ENCODE peak calls at places on chromosomes 7 and 10, in seven cellular contexts. I is OCI-LY7, E is adrenal gland, H is psoas muscle, K is Right ventricle myocardium superior, J is IMR-90, Z is H4. D is an unnamed sample.

GRCh38 chr7:69208848-69209247 is 389.4 kb upstream of the AUTS2 start:
- DNase-seq in J (no peak), I (peak), Z (no peak), H (no peak), E (no peak), K (no peak), D (no peak)

GRCh38 chr10:71737356-71738172 is 18.0 kb upstream of the C10orf105 start:
- DNase-seq in E (no peak), K (no peak), I (no peak), Z (no peak), H (no peak), J (no peak), D (no peak)

GRCh38 chr7:157488966-157489365 is 152.2 kb downstream of the DNAJB6 start:
- DNase-seq in K (no peak), I (no peak), J (no peak), H (no peak), E (no peak), Z (no peak), D (no peak)

GRCh38 chr10:124220971-124221355 is 127.6 kb upstream of the CHST15 start:
- DNase-seq in E (no peak), Z (no peak), K (no peak), H (peak), J (no peak), I (no peak), D (no peak)

GRCh38 chr10:49168821-49169495 is 19.2 kb downstream of the TMEM273 start:
- DNase-seq in I (no peak), Z (no peak), J (peak), K (no peak), E (no peak), H (no peak), D (no peak)

GRCh38 chr7:92843034-92843760 is 6.8 kb upstream of the CDK6 start:
- DNase-seq in Z (no peak), E (no peak), J (peak), H (no peak), K (no peak), I (no peak), D (no peak)

GRCh38 chr7:91164948-91165845 is 99.0 kb upstream of the FZD1 start:
- DNase-seq in Z (no peak), J (peak), K (no peak), I (peak), E (no peak), H (no peak), D (no peak)

GRCh38 chr7:116955801-116956514 is 2.7 kb downstream of the ST7 start:
- DNase-seq in Z (no peak), K (no peak), I (peak), J (no peak), H (no peak), E (no peak), D (no peak)

GRCh38 chr7:117395743-117396142 is 31.6 kb downstream of the ASZ1 start:
- DNase-seq in I (no peak), K (no peak), Z (peak), E (no peak), J (peak), H (no peak), D (no peak)

GRCh38 chr7:134834689-134835462 is 55.4 kb downstream of the CALD1 start:
- DNase-seq in E (no peak), Z (no peak), J (peak), H (no peak), I (no peak), K (no peak), D (peak)

GRCh38 chr10:17343118-17343517 is 111.3 kb downstream of the ST8SIA6 start:
- DNase-seq in H (no peak), I (no peak), J (no peak), Z (no peak), E (no peak), K (no peak), D (no peak)

GRCh38 chr7:30851651-30852359 is 59.8 kb upstream of the AQP1 start:
- DNase-seq in E (no peak), K (no peak), H (no peak), Z (no peak), J (no peak), I (no peak), D (no peak)

GRCh38 chr10:130212736-130213135 is 76.5 kb downstream of the GLRX3 start:
- DNase-seq in E (no peak), J (no peak), H (no peak), Z (no peak), K (no peak), I (no peak), D (no peak)

GRCh38 chr7:127717502-127718125 is 65.6 kb downstream of the SND1 start:
- DNase-seq in E (no peak), Z (no peak), I (no peak), H (no peak), K (no peak), J (peak), D (no peak)

GRCh38 chr7:120944826-120945562 is 5.6 kb upstream of the ING3 start:
- DNase-seq in H (no peak), J (no peak), K (no peak), Z (no peak), I (no peak), E (no peak), D (no peak)

GRCh38 chr10:70592186-70592735 is 10.3 kb downstream of the PRF1 start:
- DNase-seq in I (no peak), H (no peak), J (no peak), E (no peak), Z (no peak), K (no peak), D (no peak)

GRCh38 chr10:30502266-30503058 is 68.5 kb downstream of the MAP3K8 start:
- DNase-seq in J (peak), H (no peak), E (no peak), Z (peak), K (no peak), I (peak), D (no peak)

GRCh38 chr10:132272061-132272766 is 35.5 kb downstream of the STK32C start:
- DNase-seq in E (peak), H (no peak), Z (no peak), K (peak), I (no peak), J (peak), D (no peak)

GRCh38 chr7:51350195-51350896 is 33.7 kb upstream of the COBL start:
- DNase-seq in I (no peak), J (no peak), H (no peak), Z (peak), E (no peak), K (no peak), D (peak)

GRCh38 chr10:129074939-129075338 is 392.1 kb upstream of the MGMT start:
- DNase-seq in I (no peak), Z (no peak), J (no peak), H (no peak), K (no peak), E (no peak), D (no peak)

D was measured in SW480.